ENCODE peak calls at places on chromosome 11, in eight cellular contexts. K, G, M, E, L, H, V and O are unnamed samples.

GRCh38 chr11:35419713-35420333 is 465 bp upstream of the SLC1A2 start:
- DNase-seq in E (no peak), L (peak), G (peak), H (peak), V (no peak), M (peak), K (no peak), O (no peak)

GRCh38 chr11:10824888-10825287 is 16.2 kb upstream of the EIF4G2 start:
- DNase-seq in L (no peak), K (no peak), H (no peak), E (no peak), V (no peak), G (no peak), M (no peak), O (no peak)

GRCh38 chr11:118608268-118609214 is 1.1 kb downstream of the PHLDB1 start:
- DNase-seq in K (no peak), V (peak), E (peak), L (peak), M (peak), H (peak), G (peak), O (no peak)

GRCh38 chr11:59918494-59918893 is 19.7 kb upstream of the OOSP1 start:
- DNase-seq in K (no peak), E (no peak), L (no peak), G (peak), H (no peak), V (no peak), M (no peak), O (no peak)

GRCh38 chr11:66371627-66372415 is at the start of gene SLC29A2:
- DNase-seq in L (peak), H (peak), K (no peak), E (peak), V (no peak), M (peak), G (no peak), O (no peak)

GRCh38 chr11:133529807-133530500 is 2.3 kb downstream of the OPCML start:
- DNase-seq in M (peak), K (no peak), L (no peak), H (no peak), V (no peak), E (no peak), G (no peak), O (no peak)

GRCh38 chr11:121412000-121412587 is 40.0 kb upstream of the SORL1 start:
- DNase-seq in K (no peak), H (no peak), L (no peak), G (peak), E (no peak), M (no peak), V (no peak), O (no peak)

GRCh38 chr11:20308601-20309000 is 54.9 kb upstream of the HTATIP2 start:
- DNase-seq in V (no peak), K (no peak), L (no peak), E (no peak), M (no peak), H (no peak), G (no peak), O (no peak)

GRCh38 chr11:99316761-99317475 is 296.2 kb downstream of the CNTN5 start:
- DNase-seq in H (no peak), K (no peak), E (no peak), G (peak), V (no peak), L (peak), M (no peak), O (no peak)

GRCh38 chr11:61935861-61936260 is 14.3 kb upstream of the BEST1 start:
- DNase-seq in G (no peak), V (no peak), H (no peak), L (no peak), M (no peak), K (no peak), E (no peak), O (no peak)

GRCh38 chr11:1890856-1891830 is 552 bp downstream of the PRR33 start:
- DNase-seq in M (no peak), K (no peak), E (no peak), V (no peak), H (peak), L (no peak), G (no peak), O (no peak)

GRCh38 chr11:15609445-15609844 is 494.7 kb downstream of the INSC start:
- DNase-seq in H (no peak), M (no peak), E (no peak), V (no peak), L (no peak), K (no peak), G (no peak), O (no peak)

GRCh38 chr11:73152861-73153483 is 10.9 kb upstream of the FCHSD2 start:
- DNase-seq in H (no peak), V (no peak), E (peak), L (no peak), M (peak), K (no peak), G (no peak), O (no peak)

GRCh38 chr11:27471588-27472397 is 797 bp downstream of the LGR4 start:
- DNase-seq in K (no peak), H (peak), G (peak), L (peak), M (peak), E (no peak), V (no peak), O (no peak)

GRCh38 chr11:69915501-69916250 is 96.5 kb upstream of the FGF3 start:
- DNase-seq in E (peak), K (no peak), H (peak), G (peak), M (peak), L (peak), V (peak), O (peak)

GRCh38 chr11:117366183-117366582 is 38.5 kb downstream of the CEP164 start:
- DNase-seq in H (no peak), E (no peak), K (no peak), L (no peak), M (no peak), G (no peak), V (no peak), O (no peak)

GRCh38 chr11:44286911-44287310 is 23.0 kb downstream of the ALX4 start:
- DNase-seq in L (no peak), K (no peak), H (no peak), G (no peak), E (no peak), M (no peak), V (no peak), O (no peak)

GRCh38 chr11:44286268-44286880 is 23.6 kb downstream of the ALX4 start:
- DNase-seq in H (no peak), E (peak), L (peak), G (peak), V (peak), K (no peak), M (peak), O (no peak)

GRCh38 chr11:44285756-44286155 is 24.2 kb downstream of the ALX4 start:
- DNase-seq in H (no peak), L (no peak), G (no peak), K (no peak), M (no peak), V (peak), E (no peak), O (no peak)

GRCh38 chr11:44288133-44288526 is 21.8 kb downstream of the ALX4 start:
- DNase-seq in E (no peak), H (no peak), L (no peak), M (no peak), V (no peak), K (no peak), G (no peak), O (no peak)

DNA sequence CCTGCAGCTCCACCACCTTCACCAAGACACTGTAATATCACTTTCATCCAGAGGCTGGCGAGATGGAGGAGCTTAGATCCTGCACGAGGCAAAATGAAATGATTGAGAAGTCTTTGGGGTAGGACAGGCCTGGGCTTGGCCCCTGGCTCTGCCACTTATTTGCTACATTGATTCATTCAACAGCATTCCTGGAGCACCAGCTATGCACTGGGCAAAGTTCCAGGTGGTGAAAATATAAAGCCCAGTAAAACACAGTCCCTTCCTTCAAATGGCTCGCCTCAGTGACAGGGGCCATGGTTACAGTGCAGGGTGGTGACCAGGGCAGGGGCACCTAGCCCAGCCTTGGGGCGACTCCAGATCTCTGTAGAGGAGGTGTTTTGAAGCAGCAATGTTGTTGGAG is 19.7 kb downstream of the ALX4 start:
- DNase-seq in G (peak), V (no peak), L (no peak), K (no peak), M (no peak), H (no peak), E (no peak), O (no peak)
- TF ChIP-seq CTCF in G (no peak), V (no peak), L (no peak), K (no peak), M (no peak), H (no peak), E (no peak), O (no peak)

GRCh38 chr11:13235895-13236294 is 41.7 kb upstream of the BMAL1 start:
- DNase-seq in M (no peak), K (no peak), H (no peak), V (no peak), E (no peak), L (no peak), G (no peak), O (no peak)
- H3K4me3 ChIP-seq in M (no peak), K (no peak), H (no peak), V (no peak), E (no peak), L (no peak), G (no peak), O (no peak)

GRCh38 chr11:126186031-126186698 is 25.3 kb downstream of the RPUSD4 start:
- DNase-seq in K (no peak), H (peak), L (peak), E (no peak), V (peak), M (no peak), G (peak), O (no peak)

GRCh38 chr11:126188332-126189108 is 22.9 kb downstream of the RPUSD4 start:
- DNase-seq in E (no peak), V (no peak), K (no peak), M (no peak), L (no peak), G (no peak), H (peak), O (no peak)

GRCh38 chr11:126185200-126186030 is 26.0 kb downstream of the RPUSD4 start:
- DNase-seq in H (no peak), G (no peak), E (no peak), K (no peak), V (no peak), M (no peak), L (no peak), O (no peak)

GRCh38 chr11:126189109-126189929 is 22.1 kb downstream of the RPUSD4 start:
- DNase-seq in V (no peak), M (no peak), L (no peak), G (no peak), K (no peak), H (peak), E (no peak), O (no peak)

GRCh38 chr11:126186708-126187481 is 24.6 kb downstream of the RPUSD4 start:
- DNase-seq in L (no peak), K (no peak), G (no peak), M (no peak), V (no peak), E (no peak), H (peak), O (no peak)
- TF ChIP-seq CTCF in L (no peak), K (peak), G (peak), M (peak), V (no peak), E (no peak), H (no peak), O (no peak)

GRCh38 chr11:71282581-71283351 is 30.4 kb upstream of the SHANK2 start:
- DNase-seq in L (no peak), M (peak), H (no peak), G (no peak), E (no peak), K (no peak), V (no peak), O (no peak)

GRCh38 chr11:71284525-71285092 is 32.2 kb upstream of the SHANK2 start:
- DNase-seq in K (no peak), V (no peak), M (peak), L (no peak), H (peak), G (no peak), E (no peak), O (no peak)

GRCh38 chr11:71281901-71282300 is 29.5 kb upstream of the SHANK2 start:
- DNase-seq in H (no peak), E (no peak), G (no peak), K (no peak), M (peak), L (no peak), V (no peak), O (no peak)

GRCh38 chr11:71285111-71285510 is 32.7 kb upstream of the SHANK2 start:
- DNase-seq in V (no peak), L (no peak), G (no peak), K (no peak), E (no peak), H (no peak), M (peak), O (no peak)

DNA sequence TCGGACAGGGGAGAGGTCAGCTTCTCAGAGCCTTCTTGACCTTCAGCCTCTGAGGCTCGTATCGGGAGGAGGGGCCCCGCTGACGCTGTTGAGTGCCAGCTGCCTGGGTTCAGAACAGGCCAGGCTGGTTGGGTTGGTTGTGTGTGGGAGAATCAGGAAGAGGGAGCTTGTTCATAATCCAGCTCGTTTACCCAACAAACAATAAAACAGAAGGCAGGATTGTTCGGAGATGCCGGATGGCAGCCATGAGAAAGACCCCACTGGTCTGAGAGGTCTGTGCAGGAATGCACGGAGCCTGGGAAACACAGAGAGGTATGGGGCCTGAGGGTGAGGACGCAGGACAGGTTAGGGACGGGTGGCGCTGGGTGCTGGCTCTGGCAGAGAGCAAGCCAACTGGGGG is 31.6 kb upstream of the SHANK2 start:
- DNase-seq in E (no peak), M (peak), L (no peak), K (no peak), H (peak), G (no peak), V (no peak), O (no peak)
- H3K4me3 ChIP-seq in E (no peak), M (no peak), L (no peak), K (no peak), H (peak), G (no peak), V (no peak), O (no peak)

GRCh38 chr11:125883375-125883774 is 4.1 kb upstream of the HYLS1 start:
- DNase-seq in L (no peak), K (no peak), M (no peak), E (no peak), V (no peak), H (no peak), G (no peak), O (no peak)

GRCh38 chr11:125886997-125887372 is 483 bp upstream of the HYLS1 start:
- DNase-seq in H (peak), G (peak), M (peak), V (no peak), E (peak), L (peak), K (no peak), O (no peak)

GRCh38 chr11:125892071-125892470 is 4.6 kb downstream of the HYLS1 start:
- DNase-seq in G (no peak), K (no peak), E (no peak), L (no peak), V (peak), H (no peak), M (no peak), O (no peak)

GRCh38 chr11:125890447-125891100 is 3.1 kb downstream of the HYLS1 start:
- DNase-seq in M (no peak), K (no peak), H (no peak), V (peak), E (no peak), G (no peak), L (no peak), O (no peak)

DNA sequence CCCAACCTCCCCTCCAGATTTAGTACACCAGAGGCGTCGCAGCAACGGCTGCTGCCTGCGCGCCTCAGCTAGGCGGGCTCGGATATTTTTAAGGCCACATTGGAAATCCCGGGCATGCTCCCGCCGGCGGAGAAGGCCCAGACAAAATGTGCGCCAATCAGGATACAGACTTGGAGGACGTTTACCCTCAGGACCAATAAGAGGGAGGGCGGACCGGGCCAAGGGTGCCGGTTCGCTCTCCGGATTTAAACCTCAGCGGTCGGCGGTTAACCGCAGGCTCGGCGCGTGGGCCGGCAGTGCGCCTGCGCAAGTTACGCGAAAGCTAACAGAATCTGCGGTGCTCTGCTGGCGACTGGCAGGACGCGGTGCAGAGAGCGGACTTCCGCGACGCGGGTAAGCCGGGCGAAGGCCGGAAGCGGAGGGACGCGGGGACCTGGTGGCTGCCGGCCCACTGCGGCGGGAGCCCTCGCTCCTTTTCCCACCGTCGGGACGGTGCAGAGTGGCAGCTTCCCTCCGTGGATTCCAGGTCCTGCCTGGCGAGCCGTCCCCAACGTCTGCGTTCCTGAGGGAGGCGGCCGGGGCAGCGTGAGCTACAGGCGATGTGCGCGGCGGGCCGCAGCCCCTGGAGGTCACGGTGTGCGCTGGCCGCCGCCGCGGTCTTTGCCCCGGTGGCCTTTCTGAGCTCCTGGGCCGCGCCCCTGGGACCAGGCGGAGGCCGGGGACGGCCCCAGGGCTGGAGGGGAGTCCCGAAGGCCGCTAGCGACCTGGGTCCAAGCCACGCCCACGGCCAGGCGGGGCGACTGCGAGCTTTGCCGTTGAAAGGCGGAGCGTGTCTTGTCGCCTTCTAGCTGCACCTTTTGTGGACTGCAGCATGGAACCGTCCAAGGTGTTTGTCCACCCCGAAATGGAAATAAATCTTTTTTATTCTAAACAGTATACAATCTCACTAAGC is at the start of gene HYLS1:
- DNase-seq in H (peak), M (peak), E (peak), L (peak), K (peak), V (peak), G (peak), O (peak)
- TF ChIP-seq CTCF in H (no peak), M (peak), E (no peak), L (peak), K (peak), V (peak), G (peak), O (no peak)

DNA sequence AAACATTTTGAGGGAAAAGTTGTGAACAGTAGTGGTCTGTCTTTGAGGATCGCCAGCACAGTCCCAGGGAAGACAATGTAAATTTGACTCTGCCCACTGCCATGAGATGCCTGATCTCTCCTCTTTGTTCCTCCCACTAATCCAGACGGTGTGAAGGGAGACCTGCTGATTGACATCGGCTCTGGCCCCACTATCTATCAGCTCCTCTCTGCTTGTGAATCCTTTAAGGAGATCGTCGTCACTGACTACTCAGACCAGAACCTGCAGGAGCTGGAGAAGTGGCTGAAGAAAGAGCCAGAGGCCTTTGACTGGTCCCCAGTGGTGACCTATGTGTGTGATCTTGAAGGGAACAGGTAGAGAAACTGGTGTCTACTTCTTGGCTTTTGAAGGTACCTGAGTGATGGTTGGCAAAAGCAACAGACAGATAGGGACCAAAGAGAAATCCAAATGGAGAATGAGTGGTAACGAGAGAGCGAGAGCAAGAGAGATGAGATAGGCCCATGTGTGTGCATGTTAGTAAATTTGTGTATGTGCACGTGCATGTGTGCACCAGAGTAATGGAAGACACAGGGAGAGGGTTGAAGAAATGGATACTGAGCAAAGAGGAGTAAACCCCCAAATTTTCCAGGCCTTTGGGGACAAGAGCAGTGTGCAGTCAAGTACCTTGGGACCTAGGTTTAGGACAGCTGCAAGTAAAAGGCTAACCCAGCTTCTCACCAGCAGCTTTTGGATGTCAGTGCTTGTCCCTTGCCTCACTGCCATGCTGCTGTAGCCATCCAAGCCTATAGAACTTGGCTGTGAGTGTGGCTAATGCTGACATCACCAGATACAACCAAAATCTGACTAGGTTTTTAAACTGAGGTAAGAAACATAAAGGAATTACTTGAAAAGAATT is 1.9 kb downstream of the NNMT start:
- DNase-seq in E (no peak), L (no peak), G (peak), K (no peak), M (peak), H (no peak), V (no peak), O (no peak)
- H3K4me3 ChIP-seq in E (no peak), L (peak), G (no peak), K (peak), M (no peak), H (no peak), V (peak), O (peak)

DNA sequence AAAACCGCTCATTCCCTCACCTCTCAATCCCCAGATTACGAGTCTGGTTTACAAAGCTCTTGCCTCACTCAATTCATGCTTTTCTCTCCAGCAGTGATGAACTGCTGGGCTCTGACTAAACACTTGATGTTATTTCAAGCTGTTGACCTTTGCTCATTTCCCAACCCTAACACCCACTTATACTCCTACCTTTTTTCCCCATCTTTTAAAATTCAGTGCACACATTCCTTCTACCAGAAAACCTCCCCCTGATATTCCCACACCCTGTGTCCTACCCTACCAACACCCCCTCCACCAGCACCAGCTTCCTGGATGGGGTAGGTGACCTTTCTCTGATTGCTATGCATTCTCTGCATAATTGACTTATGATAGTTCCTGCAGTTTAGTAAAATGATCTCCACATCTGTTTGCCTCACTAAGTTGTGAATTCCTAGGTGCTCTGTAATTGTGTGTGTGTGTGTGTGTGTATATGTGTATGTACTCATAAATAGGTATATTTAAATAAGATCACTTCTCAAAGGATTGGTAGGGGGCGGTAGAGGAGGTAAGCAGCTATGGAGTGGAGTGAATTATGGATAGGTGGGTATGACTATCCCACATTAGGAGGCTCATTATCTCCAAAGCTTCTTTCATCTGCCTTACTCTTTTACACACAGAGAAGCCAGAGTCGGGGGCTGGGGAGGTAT is 842 bp downstream of the HEPACAM start:
- DNase-seq in L (no peak), K (peak), H (no peak), E (no peak), G (peak), V (peak), M (no peak), O (peak)
- TF ChIP-seq CTCF in L (no peak), K (peak), H (no peak), E (no peak), G (peak), V (peak), M (peak), O (peak)